ENCODE peak calls at places on chromosomes 3 and 15, in nine cellular contexts. F is stimulated activated CD8-positive, alpha-beta memory T cell treated with anti-CD3 and anti-CD28 coated beads, Interleukin-15, amount 100 ng/mL, for 4 hours; D is stimulated activated CD4-positive, alpha-beta T cell treated with anti-CD3 and anti-CD28 coated beads, TNF-alpha, amount 100 ng/mL, for 1 hour; N is naive thymus-derived CD8-positive, alpha-beta T cell; T is LoVo; V is EL; W is endothelial cell; P is C1 segment of cervical spinal cord; U is aorta. X is an unnamed sample.

GRCh38 chr15:29570121-29570930 is 251.9 kb downstream of the TJP1 start:
- DNase-seq in W (peak; percentile 27), N (no peak), U (no peak), V (no peak), P (no peak), F (no peak), T (peak; percentile 20), D (no peak), X (no peak)

GRCh38 chr15:90654233-90655124 is 62.7 kb upstream of the BLM start:
- DNase-seq in F (no peak), D (no peak), P (no peak), T (no peak), W (no peak), V (peak; percentile 37), N (no peak), U (peak; percentile 66), X (no peak)

GRCh38 chr15:56654216-56654615 is 79.1 kb downstream of the ZNF280D start:
- DNase-seq in W (no peak), V (no peak), T (no peak), D (no peak), F (no peak), N (no peak), U (no peak), P (no peak), X (no peak)

GRCh38 chr3:134333522-134334181 is 40.6 kb downstream of the AMOTL2 start:
- DNase-seq in N (no peak), P (no peak), F (no peak), U (no peak), W (no peak), V (peak; percentile 95), T (peak; percentile 37), D (no peak), X (no peak)

GRCh38 chr3:149278911-149279310 is 54.5 kb downstream of the TM4SF18 start:
- DNase-seq in V (no peak), F (no peak), D (no peak), U (no peak), W (no peak), T (no peak), N (no peak), P (no peak), X (no peak)

GRCh38 chr15:85750807-85751730 is 43.7 kb downstream of the KLHL25 start:
- DNase-seq in D (no peak), N (peak; percentile 19), W (no peak), F (no peak), V (no peak), U (no peak), T (no peak), P (no peak), X (no peak)

GRCh38 chr15:89912674-89913396 is at the start of gene ARPIN:
- DNase-seq in V (peak; percentile 64), U (peak; percentile 73), F (no peak), P (no peak), N (no peak), T (peak; percentile 64), W (peak; percentile 60), D (no peak), X (peak; percentile 42)

GRCh38 chr3:58049143-58049785 is 41.0 kb downstream of the FLNB start:
- DNase-seq in V (peak; percentile 99), U (no peak), T (peak; percentile 92), W (peak; percentile 46), F (no peak), P (no peak), D (no peak), N (no peak), X (no peak)

GRCh38 chr3:139226731-139227130 is 117.1 kb upstream of the MRPS22 start:
- DNase-seq in U (no peak), N (no peak), D (no peak), F (no peak), W (no peak), V (peak; percentile 8), P (no peak), T (no peak), X (no peak)

GRCh38 chr3:25508901-25509300 is 80.8 kb downstream of the RARB start:
- DNase-seq in V (peak; percentile 79), W (no peak), T (no peak), U (no peak), D (no peak), F (no peak), N (no peak), P (no peak), X (no peak)

GRCh38 chr3:108070356-108070755 is 20.5 kb downstream of the CD47 start:
- DNase-seq in P (no peak), V (no peak), F (no peak), D (no peak), T (no peak), W (no peak), N (no peak), U (no peak), X (no peak)

GRCh38 chr15:96494530-96494929 is 164.0 kb downstream of the NR2F2 start:
- DNase-seq in T (no peak), W (no peak), D (no peak), F (no peak), N (no peak), U (no peak), P (no peak), V (no peak), X (no peak)

GRCh38 chr3:43371494-43371893 is 85.2 kb downstream of the SNRK start:
- DNase-seq in W (no peak), T (no peak), D (no peak), P (no peak), U (no peak), V (no peak), F (no peak), N (no peak), X (no peak)

GRCh38 chr3:66031102-66031698 is 7.5 kb downstream of the MAGI1 start:
- DNase-seq in U (no peak), P (no peak), T (no peak), N (no peak), F (no peak), W (no peak), V (no peak), D (no peak), X (no peak)

GRCh38 chr3:134462236-134463059 is 23.3 kb downstream of the ANAPC13 start:
- DNase-seq in W (no peak), F (no peak), D (no peak), P (no peak), V (peak; percentile 74), N (no peak), T (no peak), U (no peak), X (peak; percentile 30)

GRCh38 chr3:101725192-101725889 is 927 bp downstream of the CEP97 start:
- DNase-seq in N (no peak), W (peak; percentile 20), T (no peak), F (no peak), D (no peak), P (no peak), V (peak; percentile 47), U (peak; percentile 58), X (peak; percentile 43)

GRCh38 chr3:10164546-10165393 is at the start of gene IRAK2:
- DNase-seq in F (no peak), W (peak; percentile 71), U (peak; percentile 87), P (peak; percentile 57), V (peak; percentile 70), D (no peak), N (peak; percentile 65), T (peak; percentile 78), X (peak; percentile 57)

GRCh38 chr3:73401616-73402265 is 223.0 kb downstream of the PDZRN3 start:
- DNase-seq in D (no peak), T (no peak), P (no peak), W (no peak), N (no peak), F (no peak), V (no peak), U (no peak), X (no peak)